ENCODE peak calls at places on chromosomes 6 and 20, in seven cellular contexts. U, L, S, A, O, I and V are unnamed samples.

GRCh38 chr6:170143401-170144150 is 147.3 kb downstream of the DLL1 start:
- DNase-seq in S (no peak), A (no peak), I (no peak), U (no peak), O (no peak), L (no peak), V (no peak)

GRCh38 chr20:33415948-33416347 is 14.6 kb upstream of the CDK5RAP1 start:
- DNase-seq in U (no peak), O (no peak), A (no peak), L (no peak), S (peak), I (peak), V (peak)

GRCh38 chr6:141744971-141745370 is 387.8 kb upstream of the GJE1 start:
- DNase-seq in L (no peak), U (no peak), O (no peak), S (no peak), I (no peak), A (no peak), V (no peak)

GRCh38 chr6:85401186-85402062 is 48.5 kb upstream of the NT5E start:
- DNase-seq in O (no peak), L (no peak), I (no peak), U (no peak), S (no peak), A (no peak), V (no peak)

GRCh38 chr6:15299430-15300131 is 53.7 kb downstream of the JARID2 start:
- DNase-seq in I (no peak), O (no peak), L (no peak), U (peak), S (no peak), A (peak), V (no peak)

GRCh38 chr6:79570129-79570801 is 33.0 kb upstream of the LCA5 start:
- DNase-seq in A (no peak), I (no peak), O (no peak), U (no peak), L (no peak), S (no peak), V (peak)

GRCh38 chr6:81638366-81638765 is 114.1 kb downstream of the TENT5A start:
- DNase-seq in U (no peak), A (no peak), O (no peak), L (no peak), S (no peak), I (no peak), V (no peak)

GRCh38 chr6:167589615-167589940 is 237.1 kb upstream of the AFDN start:
- DNase-seq in S (peak), A (no peak), I (no peak), O (no peak), U (no peak), L (no peak), V (no peak)

GRCh38 chr6:76166874-76167273 is 94.4 kb upstream of the IMPG1 start:
- DNase-seq in S (no peak), L (no peak), I (peak), A (no peak), U (no peak), O (no peak), V (no peak)

GRCh38 chr6:122869437-122870024 is 80.5 kb downstream of the SMPDL3A start:
- DNase-seq in A (no peak), S (peak), I (peak), O (peak), L (no peak), U (no peak), V (peak)

GRCh38 chr6:127381384-127381783 is 38.0 kb upstream of the ECHDC1 start:
- DNase-seq in O (no peak), U (no peak), I (no peak), A (no peak), L (no peak), S (no peak), V (no peak)

GRCh38 chr20:51930775-51931174 is 128.5 kb upstream of the SALL4 start:
- DNase-seq in L (no peak), A (no peak), I (peak), O (peak), S (peak), U (no peak), V (peak)

GRCh38 chr6:169944415-169944814 is 193.0 kb downstream of the ERMARD start:
- DNase-seq in A (no peak), U (no peak), L (no peak), I (no peak), S (no peak), O (no peak), V (no peak)

GRCh38 chr6:64012351-64013060 is 376.9 kb downstream of the PHF3 start:
- DNase-seq in I (peak), A (no peak), U (no peak), O (peak), L (no peak), S (peak), V (no peak)

GRCh38 chr6:168149015-168149414 is 70.0 kb upstream of the FRMD1 start:
- DNase-seq in L (no peak), O (no peak), U (no peak), A (no peak), I (no peak), S (no peak), V (no peak)

GRCh38 chr6:111429571-111429970 is 53.4 kb downstream of the REV3L start:
- DNase-seq in U (no peak), O (no peak), I (peak), A (no peak), L (no peak), S (no peak), V (no peak)

GRCh38 chr20:24663496-24663895 is 194.1 kb downstream of the SYNDIG1 start:
- DNase-seq in O (no peak), L (no peak), S (no peak), A (no peak), U (no peak), I (no peak), V (no peak)

GRCh38 chr6:169251371-169251802 is 2.3 kb downstream of the THBS2 start:
- DNase-seq in U (no peak), A (no peak), L (no peak), O (no peak), I (no peak), S (no peak), V (no peak)

GRCh38 chr6:169366177-169366901 is 112.7 kb upstream of the THBS2 start:
- DNase-seq in I (no peak), L (no peak), U (no peak), S (no peak), A (no peak), O (no peak), V (no peak)

GRCh38 chr6:22043284-22043962 is 253.4 kb downstream of the PRL start:
- DNase-seq in I (no peak), S (no peak), A (no peak), U (no peak), L (no peak), O (no peak), V (no peak)

GRCh38 chr20:58700121-58700780 is 7.7 kb downstream of the NPEPL1 start:
- DNase-seq in L (no peak), O (no peak), A (no peak), I (no peak), U (no peak), S (no peak), V (no peak)

GRCh38 chr20:34220581-34220980 is 20.6 kb upstream of the ASIP start:
- DNase-seq in L (no peak), S (peak), U (no peak), O (no peak), A (no peak), I (no peak), V (peak)

GRCh38 chr6:117482240-117483003 is at the start of gene DCBLD1:
- DNase-seq in U (peak), I (peak), O (peak), L (peak), S (peak), A (peak), V (peak)

GRCh38 chr6:53412751-53413150 is 64.0 kb upstream of the ELOVL5 start:
- DNase-seq in O (no peak), L (no peak), S (no peak), I (no peak), U (no peak), A (no peak), V (no peak)

GRCh38 chr6:158020272-158020711 is 38.6 kb downstream of the SYNJ2 start:
- DNase-seq in S (no peak), I (no peak), O (no peak), L (no peak), U (peak), A (no peak), V (no peak)

GRCh38 chr6:65701325-65701724 is 5.7 kb downstream of the EYS start:
- DNase-seq in U (no peak), A (no peak), O (no peak), I (no peak), S (no peak), L (no peak), V (no peak)

GRCh38 chr20:35653430-35653734 is 11.3 kb downstream of the CPNE1 start:
- DNase-seq in A (no peak), L (no peak), I (no peak), O (no peak), S (no peak), U (no peak), V (no peak)

GRCh38 chr6:138004423-138005287 is 102.6 kb downstream of the PERP start:
- DNase-seq in L (peak), A (no peak), U (no peak), O (no peak), S (peak), I (peak), V (peak)

GRCh38 chr20:5947276-5947675 is 3.1 kb downstream of the TRMT6 start:
- DNase-seq in L (no peak), S (no peak), A (no peak), U (peak), O (no peak), I (no peak), V (no peak)

GRCh38 chr6:2971420-2972218 is at the start of gene SERPINB6:
- DNase-seq in O (no peak), I (peak), U (peak), S (peak), A (peak), L (peak), V (peak)

GRCh38 chr6:149999636-150000035 is 25.7 kb downstream of the RAET1L start:
- DNase-seq in O (no peak), A (no peak), I (no peak), L (no peak), U (no peak), S (no peak), V (no peak)

GRCh38 chr6:33661118-33661838 is 40.2 kb downstream of the ITPR3 start:
- DNase-seq in I (no peak), L (no peak), O (no peak), S (no peak), A (no peak), U (no peak), V (no peak)

GRCh38 chr20:4225778-4226177 is 210.4 kb upstream of the RNF24 start:
- DNase-seq in L (no peak), I (no peak), A (no peak), O (peak), S (no peak), U (no peak), V (peak)

GRCh38 chr6:82178084-82178758 is 69.3 kb downstream of the IBTK start:
- DNase-seq in S (peak), O (peak), I (no peak), L (no peak), A (no peak), U (no peak), V (no peak)